ENCODE peak calls at places on chromosome 1, in eight cellular contexts. One of them, this sample, is unnamed.
A peak's percentile ranks its signal among the peaks of the same experiment; 100 is the strongest.

GRCh38 chr1:225460021-225460736 is 32.3 kb upstream of the LBR start:
- DNase-seq in tibial artery: peak; percentile 63
- DNase-seq in lower lobe of right lung: no peak
- DNase-seq in A549: no peak
- DNase-seq in sigmoid colon: peak; percentile 72
- DNase-seq in psoas muscle: no peak
- DNase-seq in tibial nerve: no peak
- DNase-seq in cardiac muscle cell: no peak
- DNase-seq in this sample: no peak

GRCh38 chr1:92877792-92878191 is 46.0 kb downstream of the RPL5 start:
- DNase-seq in tibial artery: no peak
- DNase-seq in lower lobe of right lung: no peak
- DNase-seq in A549: no peak
- DNase-seq in sigmoid colon: no peak
- DNase-seq in psoas muscle: no peak
- DNase-seq in tibial nerve: no peak
- DNase-seq in cardiac muscle cell: no peak
- DNase-seq in this sample: no peak

GRCh38 chr1:234069760-234070159 is 165.3 kb downstream of the SLC35F3 start:
- DNase-seq in tibial artery: no peak
- DNase-seq in lower lobe of right lung: no peak
- DNase-seq in A549: no peak
- DNase-seq in sigmoid colon: no peak
- DNase-seq in psoas muscle: no peak
- DNase-seq in tibial nerve: no peak
- DNase-seq in cardiac muscle cell: no peak
- DNase-seq in this sample: no peak

GRCh38 chr1:166906647-166907046 is 30.6 kb upstream of the TADA1 start:
- DNase-seq in tibial artery: no peak
- DNase-seq in lower lobe of right lung: no peak
- DNase-seq in A549: no peak
- DNase-seq in sigmoid colon: no peak
- DNase-seq in psoas muscle: no peak
- DNase-seq in tibial nerve: no peak
- DNase-seq in cardiac muscle cell: peak; percentile 27
- DNase-seq in this sample: no peak

GRCh38 chr1:7447736-7448135 is 323.4 kb upstream of the VAMP3 start:
- DNase-seq in tibial artery: no peak
- DNase-seq in lower lobe of right lung: no peak
- DNase-seq in A549: no peak
- DNase-seq in sigmoid colon: no peak
- DNase-seq in psoas muscle: no peak
- DNase-seq in tibial nerve: no peak
- DNase-seq in cardiac muscle cell: no peak
- DNase-seq in this sample: no peak

GRCh38 chr1:226679853-226680516 is 59.1 kb downstream of the ITPKB start:
- DNase-seq in tibial artery: peak; percentile 94
- DNase-seq in lower lobe of right lung: peak; percentile 87
- DNase-seq in A549: no peak
- DNase-seq in sigmoid colon: peak; percentile 96
- DNase-seq in psoas muscle: peak; percentile 85
- DNase-seq in tibial nerve: peak; percentile 90
- DNase-seq in cardiac muscle cell: peak; percentile 89
- DNase-seq in this sample: peak; percentile 97

GRCh38 chr1:242147096-242147976 is 148.4 kb upstream of the MAP1LC3C start:
- DNase-seq in tibial artery: no peak
- DNase-seq in lower lobe of right lung: no peak
- DNase-seq in A549: no peak
- DNase-seq in sigmoid colon: no peak
- DNase-seq in psoas muscle: no peak
- DNase-seq in tibial nerve: no peak
- DNase-seq in cardiac muscle cell: no peak
- DNase-seq in this sample: no peak

GRCh38 chr1:237864338-237865244 is 26.1 kb downstream of the ZP4 start:
- DNase-seq in tibial artery: peak; percentile 67
- DNase-seq in lower lobe of right lung: peak; percentile 76
- DNase-seq in A549: peak; percentile 43
- DNase-seq in sigmoid colon: peak; percentile 67
- DNase-seq in psoas muscle: peak; percentile 50
- DNase-seq in tibial nerve: peak; percentile 17
- DNase-seq in cardiac muscle cell: peak; percentile 40
- DNase-seq in this sample: no peak

GRCh38 chr1:27103498-27103897 is 51.4 kb downstream of the SLC9A1 start:
- DNase-seq in tibial artery: no peak
- DNase-seq in lower lobe of right lung: no peak
- DNase-seq in A549: no peak
- DNase-seq in sigmoid colon: no peak
- DNase-seq in psoas muscle: no peak
- DNase-seq in tibial nerve: no peak
- DNase-seq in cardiac muscle cell: no peak
- DNase-seq in this sample: no peak

GRCh38 chr1:5389101-5389885 is 602.9 kb downstream of the NPHP4 start:
- DNase-seq in tibial artery: no peak
- DNase-seq in lower lobe of right lung: no peak
- DNase-seq in A549: no peak
- DNase-seq in sigmoid colon: no peak
- DNase-seq in psoas muscle: no peak
- DNase-seq in tibial nerve: no peak
- DNase-seq in cardiac muscle cell: no peak
- DNase-seq in this sample: no peak

GRCh38 chr1:239785576-239785975 is 306.1 kb upstream of the FMN2 start:
- DNase-seq in tibial artery: no peak
- DNase-seq in lower lobe of right lung: no peak
- DNase-seq in A549: no peak
- DNase-seq in sigmoid colon: no peak
- DNase-seq in psoas muscle: no peak
- DNase-seq in tibial nerve: no peak
- DNase-seq in cardiac muscle cell: no peak
- DNase-seq in this sample: no peak

GRCh38 chr1:22922640-22923039 is 50.0 kb downstream of the LACTBL1 start:
- DNase-seq in tibial artery: no peak
- DNase-seq in lower lobe of right lung: no peak
- DNase-seq in A549: no peak
- DNase-seq in sigmoid colon: no peak
- DNase-seq in psoas muscle: no peak
- DNase-seq in tibial nerve: no peak
- DNase-seq in cardiac muscle cell: peak; percentile 21
- DNase-seq in this sample: no peak

GRCh38 chr1:19087737-19088594 is 122.1 kb downstream of the UBR4 start:
- DNase-seq in tibial artery: peak; percentile 43
- DNase-seq in lower lobe of right lung: no peak
- DNase-seq in A549: no peak
- DNase-seq in sigmoid colon: no peak
- DNase-seq in psoas muscle: no peak
- DNase-seq in tibial nerve: no peak
- DNase-seq in cardiac muscle cell: no peak
- DNase-seq in this sample: no peak

GRCh38 chr1:2645776-2646175 is 13.0 kb upstream of the MMEL1 start:
- DNase-seq in tibial artery: peak; percentile 52
- DNase-seq in lower lobe of right lung: peak; percentile 30
- DNase-seq in A549: no peak
- DNase-seq in sigmoid colon: no peak
- DNase-seq in psoas muscle: no peak
- DNase-seq in tibial nerve: no peak
- DNase-seq in cardiac muscle cell: no peak
- DNase-seq in this sample: no peak

GRCh38 chr1:215188302-215188950 is 105.9 kb downstream of the KCNK2 start:
- DNase-seq in tibial artery: no peak
- DNase-seq in lower lobe of right lung: no peak
- DNase-seq in A549: no peak
- DNase-seq in sigmoid colon: no peak
- DNase-seq in psoas muscle: no peak
- DNase-seq in tibial nerve: no peak
- DNase-seq in cardiac muscle cell: no peak
- DNase-seq in this sample: no peak

GRCh38 chr1:89260575-89261275 is 11.9 kb downstream of the GBP5 start:
- DNase-seq in tibial artery: no peak
- DNase-seq in lower lobe of right lung: no peak
- DNase-seq in A549: no peak
- DNase-seq in sigmoid colon: no peak
- DNase-seq in psoas muscle: no peak
- DNase-seq in tibial nerve: no peak
- DNase-seq in cardiac muscle cell: peak; percentile 23
- DNase-seq in this sample: no peak

GRCh38 chr1:158329807-158330206 is 1.5 kb downstream of the CD1B start:
- DNase-seq in tibial artery: no peak
- DNase-seq in lower lobe of right lung: no peak
- DNase-seq in A549: peak; percentile 4
- DNase-seq in sigmoid colon: no peak
- DNase-seq in psoas muscle: no peak
- DNase-seq in tibial nerve: no peak
- DNase-seq in cardiac muscle cell: peak; percentile 0
- DNase-seq in this sample: no peak

GRCh38 chr1:205601209-205601608 is 30.6 kb downstream of the ELK4 start:
- DNase-seq in tibial artery: no peak
- DNase-seq in lower lobe of right lung: no peak
- DNase-seq in A549: no peak
- DNase-seq in sigmoid colon: no peak
- DNase-seq in psoas muscle: no peak
- DNase-seq in tibial nerve: no peak
- DNase-seq in cardiac muscle cell: no peak
- DNase-seq in this sample: no peak

GRCh38 chr1:205599667-205600042 is 32.2 kb downstream of the ELK4 start:
- DNase-seq in tibial artery: no peak
- DNase-seq in lower lobe of right lung: no peak
- DNase-seq in A549: no peak
- DNase-seq in sigmoid colon: peak; percentile 45
- DNase-seq in psoas muscle: no peak
- DNase-seq in tibial nerve: no peak
- DNase-seq in cardiac muscle cell: no peak
- DNase-seq in this sample: no peak

GRCh38 chr1:205598841-205599666 is 32.8 kb downstream of the ELK4 start:
- DNase-seq in tibial artery: peak; percentile 84
- DNase-seq in lower lobe of right lung: no peak
- DNase-seq in A549: no peak
- DNase-seq in sigmoid colon: peak; percentile 88
- DNase-seq in psoas muscle: peak; percentile 51
- DNase-seq in tibial nerve: no peak
- DNase-seq in cardiac muscle cell: peak; percentile 99
- DNase-seq in this sample: peak; percentile 56

GRCh38 chr1:205602118-205602517 is 29.7 kb downstream of the ELK4 start:
- DNase-seq in tibial artery: no peak
- DNase-seq in lower lobe of right lung: no peak
- DNase-seq in A549: no peak
- DNase-seq in sigmoid colon: no peak
- DNase-seq in psoas muscle: no peak
- DNase-seq in tibial nerve: no peak
- DNase-seq in cardiac muscle cell: no peak
- DNase-seq in this sample: peak; percentile 62

DNA sequence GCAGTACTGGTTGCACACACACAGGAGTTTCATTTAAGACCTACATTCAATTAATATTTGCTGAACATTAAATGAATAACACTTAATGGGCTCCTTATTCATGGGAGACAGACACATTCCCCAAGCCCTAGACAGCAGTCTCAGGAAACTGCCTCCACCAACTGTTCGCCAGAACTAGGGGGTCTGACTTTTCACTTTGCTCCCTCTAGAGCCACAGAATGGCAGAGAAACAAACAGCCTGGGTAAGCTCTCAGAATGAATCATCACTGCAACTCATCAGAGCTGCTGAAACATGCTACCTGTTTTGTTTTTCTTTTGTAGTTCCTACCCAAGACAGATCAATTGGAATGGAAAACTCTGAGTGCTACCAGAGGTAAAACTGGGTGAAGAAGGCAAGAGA is 31.7 kb downstream of the ELK4 start:
- DNase-seq in tibial artery: no peak
- DNase-seq in lower lobe of right lung: no peak
- DNase-seq in A549: no peak
- DNase-seq in sigmoid colon: no peak
- DNase-seq in psoas muscle: no peak
- DNase-seq in tibial nerve: no peak
- DNase-seq in cardiac muscle cell: peak; percentile 72
- DNase-seq in this sample: no peak
- TF ChIP-seq CTCF in tibial artery: no peak
- TF ChIP-seq CTCF in lower lobe of right lung: no peak
- TF ChIP-seq CTCF in A549: no peak
- TF ChIP-seq CTCF in sigmoid colon: no peak
- TF ChIP-seq CTCF in psoas muscle: no peak
- TF ChIP-seq CTCF in tibial nerve: no peak
- TF ChIP-seq CTCF in cardiac muscle cell: peak; percentile 28
- TF ChIP-seq CTCF in this sample: no peak

DNA sequence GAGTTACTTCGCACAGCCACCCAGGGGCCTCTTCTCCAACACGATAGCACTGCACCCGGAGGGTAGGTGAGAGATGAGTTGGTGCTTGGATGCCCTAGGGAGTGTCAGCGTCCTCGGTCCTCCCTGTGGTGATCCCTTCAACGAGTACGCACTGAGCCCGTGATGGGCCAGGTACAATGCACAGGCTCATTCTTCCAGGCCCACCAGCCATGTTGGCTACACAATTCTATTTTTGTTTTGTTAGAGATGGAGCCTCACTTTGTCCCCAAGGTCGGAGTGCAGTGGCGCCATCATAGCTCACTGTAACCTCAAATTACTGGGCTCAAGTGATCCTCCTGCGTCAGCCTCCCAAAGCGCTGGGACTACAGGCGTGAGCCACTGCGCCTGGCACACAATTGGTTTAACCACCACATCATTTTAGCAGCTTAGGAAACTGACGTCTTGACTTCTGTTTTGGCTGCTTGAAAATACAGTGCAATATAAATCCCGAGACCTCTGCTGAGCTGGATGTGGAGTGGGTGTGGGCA is 602 bp upstream of the SCMH1 start:
- DNase-seq in tibial artery: no peak
- DNase-seq in lower lobe of right lung: no peak
- DNase-seq in A549: no peak
- DNase-seq in sigmoid colon: no peak
- DNase-seq in psoas muscle: no peak
- DNase-seq in tibial nerve: no peak
- DNase-seq in cardiac muscle cell: no peak
- DNase-seq in this sample: no peak
- H3K4me3 ChIP-seq in tibial artery: peak overlapping the region; percentile 98
- H3K4me3 ChIP-seq in lower lobe of right lung: peak overlapping the region; percentile 79
- H3K4me3 ChIP-seq in A549: peak overlapping the region; percentile 95
- H3K4me3 ChIP-seq in sigmoid colon: peak overlapping the region; percentile 53
- H3K4me3 ChIP-seq in psoas muscle: peak overlapping the region; percentile 96
- H3K4me3 ChIP-seq in tibial nerve: peak overlapping the region; percentile 75
- H3K4me3 ChIP-seq in cardiac muscle cell: peak overlapping the region; percentile 41
- H3K4me3 ChIP-seq in this sample: peak overlapping the region; percentile 82

DNA sequence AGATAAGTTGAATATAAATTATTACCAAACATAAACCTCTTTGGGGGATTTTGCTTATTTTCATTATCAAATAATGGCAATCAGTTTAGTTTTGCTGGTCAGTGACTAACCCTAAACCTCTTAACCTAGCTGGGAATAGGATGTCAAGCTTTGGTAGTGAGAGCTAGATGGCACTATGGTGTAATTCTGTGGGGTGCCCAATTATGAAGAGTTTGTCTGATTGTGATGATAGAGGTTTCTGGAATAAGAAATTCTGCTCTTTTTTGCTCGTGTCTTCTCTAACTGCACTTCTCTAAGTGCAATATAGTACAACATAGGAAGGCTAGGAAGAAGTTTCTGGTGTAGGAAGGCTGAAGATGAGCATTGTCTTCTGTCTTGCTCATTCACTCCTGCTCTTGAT is 59.8 kb downstream of the XCL1 start:
- DNase-seq in tibial artery: no peak
- DNase-seq in lower lobe of right lung: no peak
- DNase-seq in A549: no peak
- DNase-seq in sigmoid colon: no peak
- DNase-seq in psoas muscle: no peak
- DNase-seq in tibial nerve: no peak
- DNase-seq in cardiac muscle cell: no peak
- DNase-seq in this sample: no peak
- H3K27ac ChIP-seq in tibial artery: peak overlapping the region; percentile 24
- H3K27ac ChIP-seq in lower lobe of right lung: peak overlapping the region; percentile 34
- H3K27ac ChIP-seq in A549: peak overlapping the region; percentile 61
- H3K27ac ChIP-seq in sigmoid colon: peak overlapping the region; percentile 63
- H3K27ac ChIP-seq in psoas muscle: peak overlapping the region; percentile 94
- H3K27ac ChIP-seq in tibial nerve: peak overlapping the region; percentile 44
- H3K27ac ChIP-seq in cardiac muscle cell: no peak overlapping the region
- H3K27ac ChIP-seq in this sample: peak overlapping the region; percentile 49

GRCh38 chr1:1510912-1511532 is 940 bp upstream of the ATAD3A start:
- DNase-seq in tibial artery: no peak
- DNase-seq in lower lobe of right lung: no peak
- DNase-seq in A549: no peak
- DNase-seq in sigmoid colon: no peak
- DNase-seq in psoas muscle: no peak
- DNase-seq in tibial nerve: no peak
- DNase-seq in cardiac muscle cell: peak; percentile 5
- DNase-seq in this sample: no peak
- TF ChIP-seq CTCF in tibial artery: no peak
- TF ChIP-seq CTCF in lower lobe of right lung: no peak
- TF ChIP-seq CTCF in A549: no peak
- TF ChIP-seq CTCF in sigmoid colon: no peak
- TF ChIP-seq CTCF in psoas muscle: no peak
- TF ChIP-seq CTCF in tibial nerve: no peak
- TF ChIP-seq CTCF in cardiac muscle cell: no peak
- TF ChIP-seq CTCF in this sample: no peak

This sample was measured in coronary artery.